ENCODE peak calls at places on chromosomes 4 and X, in nine cellular contexts. One of them, this sample, is unnamed.

GRCh38 chr4:8911311-8912088 is 39.9 kb upstream of the HMX1 start:
- DNase-seq in iris pigment epithelial cell: no peak
- DNase-seq in naive thymus-derived CD8-positive, alpha-beta T cell: no peak
- DNase-seq in Ammon's horn: no peak
- DNase-seq in stimulated activated CD4-positive, alpha-beta T cell treated with anti-CD3 and anti-CD28 coated beads, Interleukin-15, amount 100 ng/mL, for 24 hours: no peak
- DNase-seq in H7: peak; percentile 70
- DNase-seq in CD8-positive, alpha-beta memory T cell: no peak
- DNase-seq in glutamatergic neuron: no peak
- DNase-seq in aorta: peak; percentile 66
- DNase-seq in this sample: peak; percentile 67

GRCh38 chr4:56622176-56622575 is 58.9 kb downstream of the HOPX start:
- DNase-seq in iris pigment epithelial cell: no peak
- DNase-seq in naive thymus-derived CD8-positive, alpha-beta T cell: no peak
- DNase-seq in Ammon's horn: no peak
- DNase-seq in stimulated activated CD4-positive, alpha-beta T cell treated with anti-CD3 and anti-CD28 coated beads, Interleukin-15, amount 100 ng/mL, for 24 hours: no peak
- DNase-seq in H7: no peak
- DNase-seq in CD8-positive, alpha-beta memory T cell: no peak
- DNase-seq in glutamatergic neuron: no peak
- DNase-seq in aorta: no peak
- DNase-seq in this sample: no peak

GRCh38 chr4:169032194-169032593 is 22.1 kb upstream of the CBR4 start:
- DNase-seq in iris pigment epithelial cell: no peak
- DNase-seq in naive thymus-derived CD8-positive, alpha-beta T cell: no peak
- DNase-seq in Ammon's horn: no peak
- DNase-seq in stimulated activated CD4-positive, alpha-beta T cell treated with anti-CD3 and anti-CD28 coated beads, Interleukin-15, amount 100 ng/mL, for 24 hours: no peak
- DNase-seq in H7: no peak
- DNase-seq in CD8-positive, alpha-beta memory T cell: no peak
- DNase-seq in glutamatergic neuron: no peak
- DNase-seq in aorta: no peak
- DNase-seq in this sample: no peak

GRCh38 chr4:188619456-188620149 is 480.4 kb downstream of the TRIML1 start:
- DNase-seq in iris pigment epithelial cell: no peak
- DNase-seq in naive thymus-derived CD8-positive, alpha-beta T cell: no peak
- DNase-seq in Ammon's horn: no peak
- DNase-seq in stimulated activated CD4-positive, alpha-beta T cell treated with anti-CD3 and anti-CD28 coated beads, Interleukin-15, amount 100 ng/mL, for 24 hours: no peak
- DNase-seq in H7: peak; percentile 19
- DNase-seq in CD8-positive, alpha-beta memory T cell: no peak
- DNase-seq in glutamatergic neuron: no peak
- DNase-seq in aorta: no peak
- DNase-seq in this sample: no peak

GRCh38 chrX:10049246-10049645 is 82.1 kb downstream of the CLDN34 start:
- DNase-seq in iris pigment epithelial cell: no peak
- DNase-seq in naive thymus-derived CD8-positive, alpha-beta T cell: no peak
- DNase-seq in Ammon's horn: no peak
- DNase-seq in stimulated activated CD4-positive, alpha-beta T cell treated with anti-CD3 and anti-CD28 coated beads, Interleukin-15, amount 100 ng/mL, for 24 hours: no peak
- DNase-seq in H7: no peak
- DNase-seq in CD8-positive, alpha-beta memory T cell: no peak
- DNase-seq in glutamatergic neuron: no peak
- DNase-seq in aorta: no peak
- DNase-seq in this sample: no peak

GRCh38 chr4:88037936-88038335 is 30.5 kb downstream of the PKD2 start:
- DNase-seq in iris pigment epithelial cell: no peak
- DNase-seq in naive thymus-derived CD8-positive, alpha-beta T cell: no peak
- DNase-seq in Ammon's horn: no peak
- DNase-seq in stimulated activated CD4-positive, alpha-beta T cell treated with anti-CD3 and anti-CD28 coated beads, Interleukin-15, amount 100 ng/mL, for 24 hours: no peak
- DNase-seq in H7: no peak
- DNase-seq in CD8-positive, alpha-beta memory T cell: no peak
- DNase-seq in glutamatergic neuron: no peak
- DNase-seq in aorta: no peak
- DNase-seq in this sample: no peak

GRCh38 chrX:133655262-133655913 is 240.1 kb upstream of the GPC4 start:
- DNase-seq in iris pigment epithelial cell: peak; percentile 11
- DNase-seq in naive thymus-derived CD8-positive, alpha-beta T cell: no peak
- DNase-seq in Ammon's horn: no peak
- DNase-seq in stimulated activated CD4-positive, alpha-beta T cell treated with anti-CD3 and anti-CD28 coated beads, Interleukin-15, amount 100 ng/mL, for 24 hours: no peak
- DNase-seq in H7: no peak
- DNase-seq in CD8-positive, alpha-beta memory T cell: no peak
- DNase-seq in glutamatergic neuron: no peak
- DNase-seq in aorta: no peak
- DNase-seq in this sample: no peak

GRCh38 chr4:124151031-124151430 is 561.5 kb downstream of the ANKRD50 start:
- DNase-seq in iris pigment epithelial cell: no peak
- DNase-seq in naive thymus-derived CD8-positive, alpha-beta T cell: no peak
- DNase-seq in Ammon's horn: no peak
- DNase-seq in stimulated activated CD4-positive, alpha-beta T cell treated with anti-CD3 and anti-CD28 coated beads, Interleukin-15, amount 100 ng/mL, for 24 hours: no peak
- DNase-seq in H7: no peak
- DNase-seq in CD8-positive, alpha-beta memory T cell: no peak
- DNase-seq in glutamatergic neuron: no peak
- DNase-seq in aorta: no peak
- DNase-seq in this sample: no peak

GRCh38 chr4:103415801-103416200 is 217.7 kb upstream of the CENPE start:
- DNase-seq in iris pigment epithelial cell: no peak
- DNase-seq in naive thymus-derived CD8-positive, alpha-beta T cell: no peak
- DNase-seq in Ammon's horn: no peak
- DNase-seq in stimulated activated CD4-positive, alpha-beta T cell treated with anti-CD3 and anti-CD28 coated beads, Interleukin-15, amount 100 ng/mL, for 24 hours: no peak
- DNase-seq in H7: no peak
- DNase-seq in CD8-positive, alpha-beta memory T cell: no peak
- DNase-seq in glutamatergic neuron: no peak
- DNase-seq in aorta: no peak
- DNase-seq in this sample: no peak

GRCh38 chr4:76752911-76753494 is 144.9 kb downstream of the SOWAHB start:
- DNase-seq in iris pigment epithelial cell: peak; percentile 97
- DNase-seq in naive thymus-derived CD8-positive, alpha-beta T cell: no peak
- DNase-seq in Ammon's horn: peak; percentile 67
- DNase-seq in stimulated activated CD4-positive, alpha-beta T cell treated with anti-CD3 and anti-CD28 coated beads, Interleukin-15, amount 100 ng/mL, for 24 hours: no peak
- DNase-seq in H7: no peak
- DNase-seq in CD8-positive, alpha-beta memory T cell: no peak
- DNase-seq in glutamatergic neuron: no peak
- DNase-seq in aorta: no peak
- DNase-seq in this sample: no peak

GRCh38 chr4:164252286-164252685 is 501.6 kb upstream of the SMIM31 start:
- DNase-seq in iris pigment epithelial cell: peak; percentile 15
- DNase-seq in naive thymus-derived CD8-positive, alpha-beta T cell: no peak
- DNase-seq in Ammon's horn: peak; percentile 88
- DNase-seq in stimulated activated CD4-positive, alpha-beta T cell treated with anti-CD3 and anti-CD28 coated beads, Interleukin-15, amount 100 ng/mL, for 24 hours: no peak
- DNase-seq in H7: peak; percentile 20
- DNase-seq in CD8-positive, alpha-beta memory T cell: no peak
- DNase-seq in glutamatergic neuron: peak; percentile 54
- DNase-seq in aorta: no peak
- DNase-seq in this sample: no peak

GRCh38 chrX:24131476-24131875 is 18.1 kb upstream of the ZFX start:
- DNase-seq in iris pigment epithelial cell: no peak
- DNase-seq in naive thymus-derived CD8-positive, alpha-beta T cell: no peak
- DNase-seq in Ammon's horn: no peak
- DNase-seq in stimulated activated CD4-positive, alpha-beta T cell treated with anti-CD3 and anti-CD28 coated beads, Interleukin-15, amount 100 ng/mL, for 24 hours: no peak
- DNase-seq in H7: no peak
- DNase-seq in CD8-positive, alpha-beta memory T cell: no peak
- DNase-seq in glutamatergic neuron: no peak
- DNase-seq in aorta: no peak
- DNase-seq in this sample: peak; percentile 27

GRCh38 chrX:3160771-3161170 is 119.5 kb downstream of the ARSF start:
- DNase-seq in iris pigment epithelial cell: no peak
- DNase-seq in naive thymus-derived CD8-positive, alpha-beta T cell: no peak
- DNase-seq in Ammon's horn: no peak
- DNase-seq in stimulated activated CD4-positive, alpha-beta T cell treated with anti-CD3 and anti-CD28 coated beads, Interleukin-15, amount 100 ng/mL, for 24 hours: no peak
- DNase-seq in H7: peak; percentile 10
- DNase-seq in CD8-positive, alpha-beta memory T cell: no peak
- DNase-seq in glutamatergic neuron: no peak
- DNase-seq in aorta: no peak
- DNase-seq in this sample: no peak

GRCh38 chr4:85430697-85431096 is 44.3 kb upstream of the ARHGAP24 start:
- DNase-seq in iris pigment epithelial cell: peak; percentile 43
- DNase-seq in naive thymus-derived CD8-positive, alpha-beta T cell: no peak
- DNase-seq in Ammon's horn: no peak
- DNase-seq in stimulated activated CD4-positive, alpha-beta T cell treated with anti-CD3 and anti-CD28 coated beads, Interleukin-15, amount 100 ng/mL, for 24 hours: no peak
- DNase-seq in H7: no peak
- DNase-seq in CD8-positive, alpha-beta memory T cell: no peak
- DNase-seq in glutamatergic neuron: no peak
- DNase-seq in aorta: no peak
- DNase-seq in this sample: no peak

GRCh38 chrX:100413231-100413630 is 3.2 kb upstream of the PCDH19 start:
- DNase-seq in iris pigment epithelial cell: peak; percentile 63
- DNase-seq in naive thymus-derived CD8-positive, alpha-beta T cell: peak; percentile 19
- DNase-seq in Ammon's horn: peak; percentile 72
- DNase-seq in stimulated activated CD4-positive, alpha-beta T cell treated with anti-CD3 and anti-CD28 coated beads, Interleukin-15, amount 100 ng/mL, for 24 hours: peak; percentile 43
- DNase-seq in H7: peak; percentile 65
- DNase-seq in CD8-positive, alpha-beta memory T cell: no peak
- DNase-seq in glutamatergic neuron: peak; percentile 37
- DNase-seq in aorta: no peak
- DNase-seq in this sample: no peak

GRCh38 chrX:116317409-116317808 is 119.0 kb upstream of the SLC6A14 start:
- DNase-seq in iris pigment epithelial cell: peak; percentile 80
- DNase-seq in naive thymus-derived CD8-positive, alpha-beta T cell: no peak
- DNase-seq in Ammon's horn: peak; percentile 48
- DNase-seq in stimulated activated CD4-positive, alpha-beta T cell treated with anti-CD3 and anti-CD28 coated beads, Interleukin-15, amount 100 ng/mL, for 24 hours: no peak
- DNase-seq in H7: no peak
- DNase-seq in CD8-positive, alpha-beta memory T cell: no peak
- DNase-seq in glutamatergic neuron: peak; percentile 15
- DNase-seq in aorta: no peak
- DNase-seq in this sample: no peak

GRCh38 chr4:81426770-81427604 is 44.7 kb downstream of the RASGEF1B start:
- DNase-seq in iris pigment epithelial cell: no peak
- DNase-seq in naive thymus-derived CD8-positive, alpha-beta T cell: no peak
- DNase-seq in Ammon's horn: no peak
- DNase-seq in stimulated activated CD4-positive, alpha-beta T cell treated with anti-CD3 and anti-CD28 coated beads, Interleukin-15, amount 100 ng/mL, for 24 hours: no peak
- DNase-seq in H7: peak; percentile 18
- DNase-seq in CD8-positive, alpha-beta memory T cell: no peak
- DNase-seq in glutamatergic neuron: no peak
- DNase-seq in aorta: no peak
- DNase-seq in this sample: no peak

GRCh38 chr4:85812776-85813175 is 337.8 kb downstream of the ARHGAP24 start:
- DNase-seq in iris pigment epithelial cell: peak; percentile 71
- DNase-seq in naive thymus-derived CD8-positive, alpha-beta T cell: no peak
- DNase-seq in Ammon's horn: no peak
- DNase-seq in stimulated activated CD4-positive, alpha-beta T cell treated with anti-CD3 and anti-CD28 coated beads, Interleukin-15, amount 100 ng/mL, for 24 hours: no peak
- DNase-seq in H7: no peak
- DNase-seq in CD8-positive, alpha-beta memory T cell: no peak
- DNase-seq in glutamatergic neuron: no peak
- DNase-seq in aorta: no peak
- DNase-seq in this sample: no peak

GRCh38 chrX:103585421-103586313 is at the start of gene TCEAL4:
- DNase-seq in iris pigment epithelial cell: peak; percentile 15
- DNase-seq in naive thymus-derived CD8-positive, alpha-beta T cell: peak; percentile 36
- DNase-seq in Ammon's horn: peak; percentile 73
- DNase-seq in stimulated activated CD4-positive, alpha-beta T cell treated with anti-CD3 and anti-CD28 coated beads, Interleukin-15, amount 100 ng/mL, for 24 hours: peak; percentile 67
- DNase-seq in H7: peak; percentile 71
- DNase-seq in CD8-positive, alpha-beta memory T cell: peak; percentile 3
- DNase-seq in glutamatergic neuron: peak; percentile 69
- DNase-seq in aorta: peak; percentile 86
- DNase-seq in this sample: peak; percentile 85

GRCh38 chr4:142110136-142110535 is 473.8 kb downstream of the IL15 start:
- DNase-seq in iris pigment epithelial cell: peak; percentile 47
- DNase-seq in naive thymus-derived CD8-positive, alpha-beta T cell: no peak
- DNase-seq in Ammon's horn: no peak
- DNase-seq in stimulated activated CD4-positive, alpha-beta T cell treated with anti-CD3 and anti-CD28 coated beads, Interleukin-15, amount 100 ng/mL, for 24 hours: no peak
- DNase-seq in H7: no peak
- DNase-seq in CD8-positive, alpha-beta memory T cell: no peak
- DNase-seq in glutamatergic neuron: no peak
- DNase-seq in aorta: no peak
- DNase-seq in this sample: no peak

GRCh38 chr4:137443031-137443800 is 89.1 kb downstream of the PCDH18 start:
- DNase-seq in iris pigment epithelial cell: no peak
- DNase-seq in naive thymus-derived CD8-positive, alpha-beta T cell: no peak
- DNase-seq in Ammon's horn: no peak
- DNase-seq in stimulated activated CD4-positive, alpha-beta T cell treated with anti-CD3 and anti-CD28 coated beads, Interleukin-15, amount 100 ng/mL, for 24 hours: no peak
- DNase-seq in H7: no peak
- DNase-seq in CD8-positive, alpha-beta memory T cell: no peak
- DNase-seq in glutamatergic neuron: no peak
- DNase-seq in aorta: no peak
- DNase-seq in this sample: no peak

GRCh38 chrX:48816014-48816810 is 10.1 kb upstream of the ERAS start:
- DNase-seq in iris pigment epithelial cell: no peak
- DNase-seq in naive thymus-derived CD8-positive, alpha-beta T cell: no peak
- DNase-seq in Ammon's horn: no peak
- DNase-seq in stimulated activated CD4-positive, alpha-beta T cell treated with anti-CD3 and anti-CD28 coated beads, Interleukin-15, amount 100 ng/mL, for 24 hours: no peak
- DNase-seq in H7: no peak
- DNase-seq in CD8-positive, alpha-beta memory T cell: no peak
- DNase-seq in glutamatergic neuron: no peak
- DNase-seq in aorta: peak; percentile 50
- DNase-seq in this sample: no peak

GRCh38 chr4:183471960-183472708 is 27.7 kb downstream of the CDKN2AIP start:
- DNase-seq in iris pigment epithelial cell: peak; percentile 68
- DNase-seq in naive thymus-derived CD8-positive, alpha-beta T cell: peak; percentile 76
- DNase-seq in Ammon's horn: peak; percentile 81
- DNase-seq in stimulated activated CD4-positive, alpha-beta T cell treated with anti-CD3 and anti-CD28 coated beads, Interleukin-15, amount 100 ng/mL, for 24 hours: peak; percentile 89
- DNase-seq in H7: peak; percentile 77
- DNase-seq in CD8-positive, alpha-beta memory T cell: peak; percentile 80
- DNase-seq in glutamatergic neuron: peak; percentile 90
- DNase-seq in aorta: peak; percentile 95
- DNase-seq in this sample: peak; percentile 89

GRCh38 chr4:89744915-89745314 is 92.0 kb downstream of the SNCA start:
- DNase-seq in iris pigment epithelial cell: no peak
- DNase-seq in naive thymus-derived CD8-positive, alpha-beta T cell: no peak
- DNase-seq in Ammon's horn: no peak
- DNase-seq in stimulated activated CD4-positive, alpha-beta T cell treated with anti-CD3 and anti-CD28 coated beads, Interleukin-15, amount 100 ng/mL, for 24 hours: no peak
- DNase-seq in H7: no peak
- DNase-seq in CD8-positive, alpha-beta memory T cell: no peak
- DNase-seq in glutamatergic neuron: no peak
- DNase-seq in aorta: no peak
- DNase-seq in this sample: no peak

GRCh38 chr4:109496875-109497274 is 63.2 kb upstream of the MCUB start:
- DNase-seq in iris pigment epithelial cell: no peak
- DNase-seq in naive thymus-derived CD8-positive, alpha-beta T cell: no peak
- DNase-seq in Ammon's horn: no peak
- DNase-seq in stimulated activated CD4-positive, alpha-beta T cell treated with anti-CD3 and anti-CD28 coated beads, Interleukin-15, amount 100 ng/mL, for 24 hours: no peak
- DNase-seq in H7: no peak
- DNase-seq in CD8-positive, alpha-beta memory T cell: no peak
- DNase-seq in glutamatergic neuron: no peak
- DNase-seq in aorta: no peak
- DNase-seq in this sample: no peak

GRCh38 chr4:138175337-138175794 is 66.8 kb downstream of the SLC7A11 start:
- DNase-seq in iris pigment epithelial cell: no peak
- DNase-seq in naive thymus-derived CD8-positive, alpha-beta T cell: no peak
- DNase-seq in Ammon's horn: no peak
- DNase-seq in stimulated activated CD4-positive, alpha-beta T cell treated with anti-CD3 and anti-CD28 coated beads, Interleukin-15, amount 100 ng/mL, for 24 hours: no peak
- DNase-seq in H7: no peak
- DNase-seq in CD8-positive, alpha-beta memory T cell: no peak
- DNase-seq in glutamatergic neuron: no peak
- DNase-seq in aorta: no peak
- DNase-seq in this sample: no peak

GRCh38 chr4:134327274-134328122 is 125.9 kb upstream of the PABPC4L start:
- DNase-seq in iris pigment epithelial cell: no peak
- DNase-seq in naive thymus-derived CD8-positive, alpha-beta T cell: no peak
- DNase-seq in Ammon's horn: no peak
- DNase-seq in stimulated activated CD4-positive, alpha-beta T cell treated with anti-CD3 and anti-CD28 coated beads, Interleukin-15, amount 100 ng/mL, for 24 hours: no peak
- DNase-seq in H7: no peak
- DNase-seq in CD8-positive, alpha-beta memory T cell: no peak
- DNase-seq in glutamatergic neuron: no peak
- DNase-seq in aorta: no peak
- DNase-seq in this sample: no peak

GRCh38 chrX:96182366-96182765 is 502.3 kb upstream of the DIAPH2 start:
- DNase-seq in iris pigment epithelial cell: peak; percentile 1
- DNase-seq in naive thymus-derived CD8-positive, alpha-beta T cell: no peak
- DNase-seq in Ammon's horn: no peak
- DNase-seq in stimulated activated CD4-positive, alpha-beta T cell treated with anti-CD3 and anti-CD28 coated beads, Interleukin-15, amount 100 ng/mL, for 24 hours: no peak
- DNase-seq in H7: peak; percentile 7
- DNase-seq in CD8-positive, alpha-beta memory T cell: no peak
- DNase-seq in glutamatergic neuron: peak; percentile 41
- DNase-seq in aorta: no peak
- DNase-seq in this sample: no peak

GRCh38 chrX:662126-662525 is 31.5 kb downstream of the SHOX start:
- DNase-seq in iris pigment epithelial cell: no peak
- DNase-seq in naive thymus-derived CD8-positive, alpha-beta T cell: no peak
- DNase-seq in Ammon's horn: no peak
- DNase-seq in stimulated activated CD4-positive, alpha-beta T cell treated with anti-CD3 and anti-CD28 coated beads, Interleukin-15, amount 100 ng/mL, for 24 hours: no peak
- DNase-seq in H7: no peak
- DNase-seq in CD8-positive, alpha-beta memory T cell: no peak
- DNase-seq in glutamatergic neuron: peak; percentile 63
- DNase-seq in aorta: no peak
- DNase-seq in this sample: peak; percentile 24

GRCh38 chr4:145320269-145320668 is 139.9 kb upstream of the OTUD4 start:
- DNase-seq in iris pigment epithelial cell: no peak
- DNase-seq in naive thymus-derived CD8-positive, alpha-beta T cell: no peak
- DNase-seq in Ammon's horn: no peak
- DNase-seq in stimulated activated CD4-positive, alpha-beta T cell treated with anti-CD3 and anti-CD28 coated beads, Interleukin-15, amount 100 ng/mL, for 24 hours: no peak
- DNase-seq in H7: no peak
- DNase-seq in CD8-positive, alpha-beta memory T cell: no peak
- DNase-seq in glutamatergic neuron: no peak
- DNase-seq in aorta: no peak
- DNase-seq in this sample: no peak

GRCh38 chr4:40562208-40562607 is 67.5 kb downstream of the RBM47 start:
- DNase-seq in iris pigment epithelial cell: no peak
- DNase-seq in naive thymus-derived CD8-positive, alpha-beta T cell: no peak
- DNase-seq in Ammon's horn: no peak
- DNase-seq in stimulated activated CD4-positive, alpha-beta T cell treated with anti-CD3 and anti-CD28 coated beads, Interleukin-15, amount 100 ng/mL, for 24 hours: no peak
- DNase-seq in H7: no peak
- DNase-seq in CD8-positive, alpha-beta memory T cell: no peak
- DNase-seq in glutamatergic neuron: no peak
- DNase-seq in aorta: no peak
- DNase-seq in this sample: no peak

This sample was measured in spleen.